ENCODE peak calls at places on chromosomes 16 and 17, in eight cellular contexts. J, V, S, M, X, C, A and T are unnamed samples.

GRCh38 chr17:40561871-40562611 is 3.2 kb downstream of the CCR7 start:
- DNase-seq in M (no peak), S (no peak), A (no peak), J (no peak), X (no peak), C (peak), V (peak), T (no peak)

GRCh38 chr17:69506489-69506888 is 92.0 kb downstream of the MAP2K6 start:
- DNase-seq in V (no peak), A (no peak), X (no peak), J (no peak), S (no peak), M (no peak), C (no peak), T (peak)

GRCh38 chr17:66357037-66357436 is 54.6 kb downstream of the PRKCA start:
- DNase-seq in A (no peak), X (no peak), J (no peak), S (no peak), M (no peak), V (no peak), C (no peak), T (peak)

GRCh38 chr16:58651965-58652348 is 22.3 kb upstream of the CNOT1 start:
- DNase-seq in S (no peak), C (no peak), M (no peak), V (no peak), X (no peak), A (no peak), J (no peak), T (peak)

GRCh38 chr16:80463776-80464175 is 77.0 kb upstream of the DYNLRB2 start:
- DNase-seq in X (no peak), M (no peak), A (no peak), J (no peak), V (no peak), C (no peak), S (no peak), T (peak)

GRCh38 chr16:85696761-85697160 is 8.0 kb upstream of the GINS2 start:
- DNase-seq in A (no peak), V (no peak), M (no peak), S (no peak), J (no peak), X (no peak), C (no peak), T (no peak)

GRCh38 chr17:16040710-16041251 is 41.2 kb downstream of the TTC19 start:
- DNase-seq in J (no peak), C (no peak), V (no peak), S (no peak), M (peak), A (no peak), X (no peak), T (peak)

GRCh38 chr16:50692644-50692998 is 785 bp upstream of the NOD2 start:
- DNase-seq in J (no peak), M (no peak), V (no peak), X (no peak), S (no peak), C (no peak), A (no peak), T (no peak)

GRCh38 chr16:68335175-68335574 is 24.4 kb downstream of the PRMT7 start:
- DNase-seq in J (no peak), V (no peak), A (no peak), M (no peak), C (no peak), S (no peak), X (no peak), T (no peak)

GRCh38 chr16:11396241-11397048 is 51.2 kb downstream of the RMI2 start:
- DNase-seq in A (peak), V (peak), S (no peak), C (peak), X (peak), J (peak), M (no peak), T (peak)

GRCh38 chr17:41777157-41777578 is 9.3 kb downstream of the JUP start:
- DNase-seq in A (peak), V (no peak), X (peak), J (no peak), M (no peak), C (no peak), S (no peak), T (peak)